ENCODE peak calls at places on chromosomes 7 and 10, in eight cellular contexts. S is HCT116, K is hepatocyte, P is SK-N-SH, E is GM23248, O is PC-3, R is GM23338, B is OCI-LY7. F is an unnamed sample. For H3K9me2, the result is how much of the 10 kb centered on the place peaks cover.

GRCh38 chr10:121088524-121088923 is 237.4 kb downstream of the WDR11 start:
- DNase-seq in O (peak), B (no peak), P (peak), E (peak), S (no peak), R (peak), K (peak), F (no peak)

GRCh38 chr7:140039071-140039470 is 23.7 kb downstream of the PARP12 start:
- DNase-seq in S (no peak), R (no peak), K (no peak), P (no peak), O (no peak), B (no peak), E (no peak), F (no peak)

GRCh38 chr10:17912764-17913163 is 39.0 kb upstream of the SLC39A12 start:
- DNase-seq in O (no peak), K (no peak), B (no peak), S (no peak), E (no peak), R (no peak), P (no peak), F (no peak)

GRCh38 chr10:1201010-1201807 is 145.0 kb downstream of the WDR37 start:
- DNase-seq in O (no peak), K (no peak), E (no peak), P (no peak), S (no peak), B (no peak), R (no peak), F (no peak)

GRCh38 chr7:42219447-42219846 is 17.6 kb downstream of the GLI3 start:
- DNase-seq in P (no peak), O (no peak), K (no peak), B (no peak), S (no peak), R (no peak), E (peak), F (no peak)

GRCh38 chr7:12623885-12624498 is 53.5 kb downstream of the SCIN start:
- DNase-seq in R (peak), P (peak), S (peak), O (peak), B (no peak), K (peak), E (peak), F (peak)

GRCh38 chr10:43962346-43963191 is 313.9 kb upstream of the ZNF32 start:
- DNase-seq in B (no peak), P (no peak), K (no peak), E (peak), O (no peak), S (no peak), R (no peak), F (no peak)

GRCh38 chr7:87450706-87451105 is 24.8 kb downstream of the ABCB4 start:
- DNase-seq in P (no peak), E (no peak), R (no peak), S (no peak), K (no peak), B (no peak), O (no peak), F (no peak)

GRCh38 chr7:155947051-155947450 is 134.8 kb upstream of the SHH start:
- DNase-seq in P (no peak), K (no peak), B (no peak), O (peak), E (no peak), S (no peak), R (no peak), F (no peak)

GRCh38 chr7:139853576-139854511 is 24.8 kb downstream of the TBXAS1 start:
- DNase-seq in R (no peak), E (peak), K (no peak), P (no peak), S (no peak), B (no peak), O (peak), F (no peak)

GRCh38 chr10:35546824-35547225 is 58.3 kb upstream of the GJD4 start:
- DNase-seq in E (peak), P (no peak), R (peak), S (no peak), O (peak), K (peak), B (no peak), F (no peak)

GRCh38 chr7:99499713-99500636 is at the start of gene ZNF394:
- DNase-seq in S (peak), B (peak), R (peak), O (peak), E (peak), K (peak), P (peak), F (peak)

GRCh38 chr10:24680647-24681475 is 42.8 kb downstream of the ARHGAP21 start:
- DNase-seq in K (no peak), S (no peak), B (no peak), O (peak), E (peak), P (no peak), R (no peak), F (no peak)

GRCh38 chr10:15088428-15089261 is at the start of gene ACBD7:
- DNase-seq in S (peak), O (peak), E (peak), B (peak), K (peak), R (peak), P (peak), F (peak)

GRCh38 chr7:145293793-145294153 is 457.9 kb upstream of the TPK1 start:
- DNase-seq in R (no peak), E (no peak), O (no peak), K (no peak), S (no peak), B (no peak), P (no peak), F (no peak)

GRCh38 chr7:123624527-123625183 is 23.0 kb downstream of the ASB15 start:
- DNase-seq in P (peak), E (peak), O (peak), K (peak), S (no peak), R (peak), B (peak), F (peak)

GRCh38 chr7:137331378-137331777 is 12.2 kb downstream of the PTN start:
- DNase-seq in E (peak), S (no peak), B (no peak), K (no peak), O (peak), R (no peak), P (no peak), F (no peak)

GRCh38 chr10:80148166-80148805 is 15.8 kb downstream of the PLAC9 start:
- DNase-seq in B (no peak), R (no peak), K (no peak), O (peak), E (no peak), P (no peak), S (no peak), F (no peak)

GRCh38 chr7:56810466-56810865 is 321.8 kb downstream of the ZNF479 start:
- DNase-seq in P (no peak), O (no peak), E (no peak), R (no peak), K (no peak), S (no peak), B (no peak), F (no peak)

GRCh38 chr7:74405191-74405898 is 48.4 kb upstream of the GTF2IRD1 start:
- DNase-seq in O (no peak), P (peak), S (no peak), R (peak), B (peak), K (no peak), E (peak), F (peak)

GRCh38 chr10:4982764-4983226 is 19.6 kb downstream of the AKR1C1 start:
- DNase-seq in R (no peak), K (peak), E (peak), S (no peak), P (no peak), B (no peak), O (peak), F (no peak)

GRCh38 chr7:132115758-132116157 is 460.5 kb downstream of the PLXNA4 start:
- DNase-seq in B (no peak), P (no peak), S (no peak), O (peak), E (no peak), R (no peak), K (no peak), F (no peak)

GRCh38 chr7:1853619-1854520 is 183.8 kb downstream of the ELFN1 start:
- DNase-seq in O (no peak), K (no peak), P (no peak), S (no peak), B (no peak), R (no peak), E (no peak), F (no peak)

GRCh38 chr10:47287365-47287802 is 12.6 kb upstream of the GDF10 start:
- DNase-seq in O (peak), P (peak), S (no peak), E (no peak), K (peak), B (no peak), R (no peak), F (no peak)

GRCh38 chr10:79331226-79331625 is 16.0 kb upstream of the PPIF start:
- DNase-seq in B (no peak), P (no peak), E (no peak), S (no peak), R (no peak), O (peak), K (no peak), F (no peak)

GRCh38 chr10:1939016-1939415 is 201.7 kb upstream of the ADARB2 start:
- DNase-seq in R (no peak), K (no peak), E (no peak), S (no peak), O (no peak), P (no peak), B (no peak), F (no peak)

GRCh38 chr7:31098606-31099360 is 46.7 kb downstream of the ADCYAP1R1 start:
- DNase-seq in E (no peak), S (no peak), P (no peak), K (no peak), R (no peak), O (no peak), B (no peak), F (no peak)

GRCh38 chr7:7529328-7529727 is 6.3 kb downstream of the COL28A1 start:
- DNase-seq in E (no peak), K (no peak), B (no peak), O (peak), P (no peak), S (no peak), R (no peak), F (no peak)

GRCh38 chr7:91228327-91228726 is 35.9 kb upstream of the FZD1 start:
- DNase-seq in K (no peak), R (no peak), E (peak), O (peak), P (no peak), S (no peak), B (no peak), F (no peak)

GRCh38 chr7:151349507-151349853 is 7.9 kb downstream of the NUB1 start:
- DNase-seq in B (peak), S (no peak), E (no peak), O (no peak), P (no peak), R (no peak), K (no peak), F (no peak)

GRCh38 chr10:46014215-46014614 is 16.2 kb downstream of the NCOA4 start:
- DNase-seq in P (no peak), S (no peak), O (no peak), E (no peak), R (no peak), B (no peak), K (no peak), F (no peak)
- H3K27ac ChIP-seq in P (no peak), S (no peak), O (no peak), E (no peak), R (no peak), B (no peak), K (no peak), F (no peak)

GRCh38 chr7:122453432-122453831 is 148.9 kb upstream of the FEZF1 start:
- DNase-seq in O (no peak), P (no peak), E (no peak), S (no peak), R (no peak), K (no peak), B (no peak), F (no peak)
- H3K9me2 ChIP-seq in O (under half), P (under half), E (under half), S (under half), R (under half), K (under half), B (under half), F (under half)

DNA sequence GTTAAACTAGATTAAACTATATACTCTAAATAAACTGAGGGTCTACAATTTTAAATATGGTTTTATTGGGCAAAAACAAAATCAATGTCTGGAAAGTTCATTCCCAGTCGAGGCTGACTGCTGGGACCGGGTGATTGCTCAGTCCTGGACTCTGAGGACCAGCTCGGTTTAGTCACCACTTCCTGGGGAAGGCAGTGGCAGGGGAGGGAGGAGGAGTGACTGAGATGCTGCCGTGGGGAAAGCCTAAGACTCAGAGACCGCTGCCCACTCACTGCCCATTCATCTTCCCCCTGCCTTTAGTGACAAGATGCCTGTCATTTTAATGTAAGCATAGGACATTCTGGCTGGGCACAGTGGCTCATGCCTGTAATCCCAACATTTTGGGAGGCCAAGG is 29.0 kb downstream of the ATOH7 start:
- DNase-seq in S (no peak), B (no peak), O (peak), R (no peak), K (no peak), P (no peak), E (peak), F (no peak)
- TF ChIP-seq EZH2phosphoT487 in S (no peak), B (no peak), O (no peak), R (no peak), K (no peak), P (no peak), E (no peak), F (no peak)

DNA sequence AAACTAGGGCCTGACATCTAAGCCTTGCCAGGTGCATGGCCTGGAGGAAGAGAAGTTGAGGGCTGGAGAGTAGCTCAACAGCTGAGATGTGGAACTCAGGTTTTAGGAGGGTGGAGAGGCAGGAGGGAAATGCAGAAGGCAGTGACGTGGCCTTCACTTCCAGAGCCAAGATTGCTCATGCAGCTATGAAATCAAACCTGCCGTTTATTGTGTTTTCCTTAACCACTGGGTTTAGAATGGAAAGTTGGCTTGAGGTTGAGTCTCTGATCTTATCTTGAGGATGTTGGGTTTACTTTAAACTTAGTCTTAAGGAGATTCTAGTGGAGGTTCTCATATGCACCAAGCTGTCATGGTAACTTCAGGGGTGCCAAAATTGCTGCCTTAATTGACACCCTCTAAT is 178.6 kb downstream of the SORCS3 start:
- DNase-seq in O (no peak), E (no peak), R (no peak), P (no peak), K (no peak), B (no peak), S (no peak), F (no peak)
- H3K27ac ChIP-seq in O (no peak), E (no peak), R (no peak), P (no peak), K (no peak), B (no peak), S (no peak), F (no peak)